ENCODE peak calls at places on chromosome 15, in eight cellular contexts. S is tibial artery; Y is HS-27A; V is cardiac fibroblast; U is RCC 7860; N is left ventricle myocardium inferior; Z is esophagus muscularis mucosa; G is stimulated activated CD4-positive, alpha-beta T cell treated with anti-CD3 and anti-CD28 coated beads, Interleukin-4, amount 100 ng/mL, for 48 hours. C is an unnamed sample.
A peak's percentile ranks its signal among the peaks of the same experiment; 100 is the strongest.

GRCh38 chr15:74889390-74889881 is 406 bp upstream of the MPI start:
- DNase-seq in S (peak; percentile 32), Y (no peak), V (peak; percentile 55), U (no peak), N (peak; percentile 57), Z (peak; percentile 92), G (no peak), C (no peak)

GRCh38 chr15:74525946-74526345 is 15.1 kb upstream of the ARID3B start:
- DNase-seq in S (no peak), Y (peak; percentile 72), V (peak; percentile 87), U (peak; percentile 94), N (no peak), Z (no peak), G (no peak), C (no peak)

GRCh38 chr15:25437751-25438600 is 848 bp downstream of the UBE3A start:
- DNase-seq in S (peak; percentile 29), Y (peak; percentile 23), V (peak; percentile 55), U (no peak), N (peak; percentile 57), Z (no peak), G (peak; percentile 47), C (no peak)

GRCh38 chr15:84749111-84749991 is 959 bp downstream of the ZNF592 start:
- DNase-seq in S (peak; percentile 38), Y (no peak), V (peak; percentile 44), U (peak; percentile 11), N (peak; percentile 26), Z (no peak), G (peak; percentile 35), C (no peak)

GRCh38 chr15:46213551-46213950 is 578.7 kb downstream of the SQOR start:
- DNase-seq in S (no peak), Y (no peak), V (no peak), U (no peak), N (no peak), Z (no peak), G (no peak), C (no peak)

GRCh38 chr15:76169792-76170425 is 110.1 kb downstream of the TMEM266 start:
- DNase-seq in S (no peak), Y (peak; percentile 84), V (no peak), U (no peak), N (no peak), Z (no peak), G (no peak), C (no peak)

GRCh38 chr15:35690698-35691116 is 144.7 kb upstream of the DPH6 start:
- DNase-seq in S (peak; percentile 39), Y (no peak), V (peak; percentile 94), U (peak; percentile 51), N (no peak), Z (no peak), G (no peak), C (no peak)

GRCh38 chr15:29920515-29920914 is 98.2 kb upstream of the TJP1 start:
- DNase-seq in S (no peak), Y (no peak), V (no peak), U (peak; percentile 90), N (no peak), Z (no peak), G (no peak), C (peak; percentile 47)

GRCh38 chr15:73851679-73852078 is 21.7 kb upstream of the TBC1D21 start:
- DNase-seq in S (no peak), Y (peak; percentile 22), V (peak; percentile 75), U (peak; percentile 10), N (no peak), Z (no peak), G (peak; percentile 20), C (no peak)

GRCh38 chr15:63352808-63353207 is 28.8 kb downstream of the CA12 start:
- DNase-seq in S (no peak), Y (no peak), V (no peak), U (no peak), N (no peak), Z (no peak), G (no peak), C (no peak)

GRCh38 chr15:50627351-50628055 is 59.1 kb downstream of the TRPM7 start:
- DNase-seq in S (no peak), Y (no peak), V (peak; percentile 56), U (no peak), N (no peak), Z (no peak), G (no peak), C (no peak)

GRCh38 chr15:101535170-101535902 is 45.8 kb upstream of the PCSK6 start:
- DNase-seq in S (no peak), Y (no peak), V (no peak), U (no peak), N (no peak), Z (peak; percentile 84), G (no peak), C (no peak)

GRCh38 chr15:34436956-34437442 is 609 bp downstream of the GOLGA8A start:
- DNase-seq in S (no peak), Y (no peak), V (peak; percentile 27), U (no peak), N (peak; percentile 33), Z (no peak), G (peak; percentile 39), C (no peak)

GRCh38 chr15:69311319-69311721 is 12.6 kb downstream of the PAQR5 start:
- DNase-seq in S (no peak), Y (no peak), V (peak; percentile 40), U (peak; percentile 37), N (no peak), Z (no peak), G (no peak), C (no peak)

GRCh38 chr15:61660579-61660978 is 399.7 kb downstream of the VPS13C start:
- DNase-seq in S (peak; percentile 72), Y (peak; percentile 2), V (peak; percentile 64), U (no peak), N (no peak), Z (no peak), G (no peak), C (no peak)

GRCh38 chr15:48710952-48711495 is 65.5 kb upstream of the FBN1 start:
- DNase-seq in S (no peak), Y (no peak), V (peak; percentile 37), U (no peak), N (no peak), Z (no peak), G (no peak), C (no peak)

GRCh38 chr15:49309889-49310288 is 113.2 kb upstream of the FGF7 start:
- DNase-seq in S (no peak), Y (no peak), V (no peak), U (no peak), N (no peak), Z (no peak), G (no peak), C (no peak)

GRCh38 chr15:79084308-79084968 is 6.1 kb downstream of the RASGRF1 start:
- DNase-seq in S (no peak), Y (no peak), V (no peak), U (no peak), N (no peak), Z (no peak), G (no peak), C (no peak)

GRCh38 chr15:25470230-25470629 is 31.4 kb upstream of the UBE3A start:
- DNase-seq in S (no peak), Y (no peak), V (no peak), U (no peak), N (no peak), Z (no peak), G (no peak), C (no peak)

GRCh38 chr15:34334676-34335075 is 2.9 kb downstream of the SLC12A6 start:
- DNase-seq in S (no peak), Y (no peak), V (peak; percentile 9), U (no peak), N (no peak), Z (no peak), G (no peak), C (no peak)

GRCh38 chr15:83018477-83018876 is 7.0 kb upstream of the C15orf40 start:
- DNase-seq in S (no peak), Y (no peak), V (no peak), U (no peak), N (no peak), Z (no peak), G (no peak), C (peak; percentile 18)

GRCh38 chr15:70274908-70275307 is 177.2 kb upstream of the TLE3 start:
- DNase-seq in S (no peak), Y (no peak), V (no peak), U (no peak), N (no peak), Z (no peak), G (no peak), C (no peak)

GRCh38 chr15:76951161-76951714 is 19.7 kb downstream of the RCN2 start:
- DNase-seq in S (no peak), Y (no peak), V (no peak), U (no peak), N (no peak), Z (no peak), G (no peak), C (no peak)

GRCh38 chr15:101028772-101029438 is 109.7 kb downstream of the LRRK1 start:
- DNase-seq in S (peak; percentile 9), Y (no peak), V (no peak), U (no peak), N (no peak), Z (peak; percentile 60), G (no peak), C (no peak)

GRCh38 chr15:56917652-56918045 is 795 bp upstream of the TCF12 start:
- DNase-seq in S (no peak), Y (no peak), V (no peak), U (no peak), N (no peak), Z (no peak), G (peak; percentile 0), C (no peak)

GRCh38 chr15:82750831-82751181 is 41.1 kb upstream of the AP3B2 start:
- DNase-seq in S (no peak), Y (no peak), V (peak; percentile 17), U (no peak), N (no peak), Z (no peak), G (no peak), C (no peak)

GRCh38 chr15:20345401-20345958 is 196.1 kb downstream of the GOLGA6L6 start:
- DNase-seq in S (no peak), Y (no peak), V (no peak), U (no peak), N (no peak), Z (peak; percentile 89), G (no peak), C (no peak)

GRCh38 chr15:73873889-73874511 is 636 bp downstream of the TBC1D21 start:
- DNase-seq in S (no peak), Y (peak; percentile 35), V (peak; percentile 78), U (peak; percentile 53), N (no peak), Z (no peak), G (peak; percentile 21), C (peak; percentile 18)

GRCh38 chr15:56913670-56914069 is 4.8 kb upstream of the TCF12 start:
- DNase-seq in S (no peak), Y (no peak), V (peak; percentile 68), U (no peak), N (no peak), Z (no peak), G (no peak), C (no peak)

GRCh38 chr15:48459571-48460461 is 128.6 kb downstream of the DUT start:
- DNase-seq in S (peak; percentile 46), Y (no peak), V (peak; percentile 90), U (no peak), N (no peak), Z (no peak), G (no peak), C (no peak)

GRCh38 chr15:34490421-34491193 is 53.0 kb upstream of the GOLGA8A start:
- DNase-seq in S (no peak), Y (no peak), V (no peak), U (no peak), N (no peak), Z (no peak), G (no peak), C (no peak)

GRCh38 chr15:98005659-98006058 is 45.2 kb downstream of the ARRDC4 start:
- DNase-seq in S (no peak), Y (no peak), V (no peak), U (no peak), N (no peak), Z (no peak), G (no peak), C (no peak)

GRCh38 chr15:48720646-48721045 is 75.1 kb upstream of the FBN1 start:
- DNase-seq in S (peak; percentile 30), Y (no peak), V (peak; percentile 33), U (no peak), N (no peak), Z (no peak), G (no peak), C (no peak)

GRCh38 chr15:81338422-81339007 is 14.6 kb upstream of the STARD5 start:
- DNase-seq in S (peak; percentile 78), Y (peak; percentile 86), V (peak; percentile 97), U (peak; percentile 32), N (peak; percentile 47), Z (no peak), G (no peak), C (no peak)

C was measured in epithelial cell of proximal tubule.